ENCODE peak calls at places on chromosomes 16 and 17, in eight cellular contexts. H is stimulated activated CD4-positive, alpha-beta T cell treated with anti-CD3 and anti-CD28 coated beads, Interleukin-1b, Interleukin-23, amount 100 ng/mL, for 24 hours; N is CD8-positive, alpha-beta memory T cell; M is DMS53; Q is MG63; V is cardiac fibroblast; S is skeletal muscle cell; J is NCI-H774. B is an unnamed sample.

GRCh38 chr17:72139213-72139612 is 18.4 kb downstream of the SOX9 start:
- DNase-seq in H (no peak), N (no peak), M (no peak), Q (no peak), V (no peak), S (no peak), J (no peak), B (no peak)

GRCh38 chr16:77683845-77684526 is 38.3 kb upstream of the NUDT7 start:
- DNase-seq in H (no peak), N (no peak), M (no peak), Q (no peak), V (no peak), S (no peak), J (no peak), B (no peak)

GRCh38 chr17:45104029-45104428 is 28.3 kb downstream of the PLCD3 start:
- DNase-seq in H (no peak), N (no peak), M (no peak), Q (no peak), V (no peak), S (no peak), J (no peak), B (no peak)

GRCh38 chr16:75311383-75311938 is 60.0 kb upstream of the BCAR1 start:
- DNase-seq in H (no peak), N (no peak), M (no peak), Q (no peak), V (peak), S (no peak), J (no peak), B (no peak)

GRCh38 chr17:71163121-71163812 is 957.6 kb upstream of the SOX9 start:
- DNase-seq in H (no peak), N (no peak), M (peak), Q (no peak), V (peak), S (no peak), J (peak), B (no peak)

GRCh38 chr17:49995055-49995738 is at the start of gene DLX3:
- DNase-seq in H (no peak), N (no peak), M (peak), Q (peak), V (peak), S (peak), J (peak), B (peak)

GRCh38 chr17:40793800-40794199 is 6.0 kb downstream of the KRT28 start:
- DNase-seq in H (no peak), N (no peak), M (no peak), Q (no peak), V (no peak), S (no peak), J (no peak), B (no peak)

GRCh38 chr17:46195939-46196338 is 2.7 kb upstream of the KANSL1 start:
- DNase-seq in H (no peak), N (no peak), M (no peak), Q (no peak), V (no peak), S (no peak), J (no peak), B (no peak)

GRCh38 chr17:74877592-74878543 is 5.1 kb upstream of the FDXR start:
- DNase-seq in H (no peak), N (no peak), M (no peak), Q (no peak), V (peak), S (no peak), J (no peak), B (no peak)

GRCh38 chr17:17900615-17901520 is 64.1 kb upstream of the SREBF1 start:
- DNase-seq in H (no peak), N (no peak), M (no peak), Q (peak), V (peak), S (peak), J (no peak), B (no peak)

GRCh38 chr17:4861052-4861451 is 27.9 kb downstream of the MINK1 start:
- DNase-seq in H (no peak), N (no peak), M (no peak), Q (no peak), V (no peak), S (no peak), J (no peak), B (no peak)

GRCh38 chr17:69538795-69539194 is 124.3 kb downstream of the MAP2K6 start:
- DNase-seq in H (no peak), N (no peak), M (no peak), Q (no peak), V (no peak), S (no peak), J (no peak), B (no peak)

GRCh38 chr17:21282231-21282630 is 2.3 kb upstream of the MAP2K3 start:
- DNase-seq in H (no peak), N (no peak), M (no peak), Q (peak), V (peak), S (peak), J (no peak), B (no peak)

B was measured in GM23338.